ENCODE peak calls at places on chromosomes 3 and 15, in four cellular contexts. One of them, this sample, is unnamed.

GRCh38 chr15:52683585-52683984 is 4.4 kb upstream of the ATOSA start:
- DNase-seq in nephron progenitor cell: no peak
- DNase-seq in choroid plexus epithelial cell: no peak
- DNase-seq in kidney: no peak
- DNase-seq in this sample: no peak

GRCh38 chr15:39075756-39076341 is 505.0 kb upstream of the THBS1 start:
- DNase-seq in nephron progenitor cell: no peak
- DNase-seq in choroid plexus epithelial cell: no peak
- DNase-seq in kidney: no peak
- DNase-seq in this sample: no peak

GRCh38 chr15:73930371-73930770 is 4.1 kb downstream of the LOXL1 start:
- DNase-seq in nephron progenitor cell: no peak
- DNase-seq in choroid plexus epithelial cell: peak
- DNase-seq in kidney: peak
- DNase-seq in this sample: no peak

GRCh38 chr3:10286596-10287295 is 6.0 kb downstream of the GHRL start:
- DNase-seq in kidney: no peak
- DNase-seq in nephron progenitor cell: no peak
- DNase-seq in choroid plexus epithelial cell: peak
- DNase-seq in this sample: peak

GRCh38 chr3:38397320-38397719 is 50.7 kb downstream of the XYLB start:
- DNase-seq in choroid plexus epithelial cell: peak
- DNase-seq in kidney: no peak
- DNase-seq in nephron progenitor cell: peak
- DNase-seq in this sample: no peak

GRCh38 chr3:47130557-47130956 is 33.4 kb downstream of the SETD2 start:
- DNase-seq in choroid plexus epithelial cell: no peak
- DNase-seq in kidney: no peak
- DNase-seq in nephron progenitor cell: no peak
- DNase-seq in this sample: no peak

GRCh38 chr15:89808160-89808870 is 6.3 kb downstream of the ANPEP start:
- DNase-seq in kidney: peak
- DNase-seq in nephron progenitor cell: no peak
- DNase-seq in choroid plexus epithelial cell: no peak
- DNase-seq in this sample: no peak

GRCh38 chr15:58864602-58865419 is 68.7 kb downstream of the SLTM start:
- DNase-seq in choroid plexus epithelial cell: peak
- DNase-seq in kidney: peak
- DNase-seq in nephron progenitor cell: peak
- DNase-seq in this sample: no peak

GRCh38 chr15:64019764-64020163 is 26.5 kb downstream of the DAPK2 start:
- DNase-seq in kidney: no peak
- DNase-seq in choroid plexus epithelial cell: no peak
- DNase-seq in nephron progenitor cell: no peak
- DNase-seq in this sample: no peak

GRCh38 chr3:127848131-127849129 is 26.1 kb upstream of the MGLL start:
- DNase-seq in nephron progenitor cell: no peak
- DNase-seq in choroid plexus epithelial cell: peak
- DNase-seq in kidney: no peak
- DNase-seq in this sample: no peak

GRCh38 chr3:161759444-161759843 is 262.8 kb downstream of the OTOL1 start:
- DNase-seq in kidney: no peak
- DNase-seq in nephron progenitor cell: no peak
- DNase-seq in choroid plexus epithelial cell: no peak
- DNase-seq in this sample: no peak

GRCh38 chr15:33292718-33293307 is 18.0 kb upstream of the RYR3 start:
- DNase-seq in choroid plexus epithelial cell: peak
- DNase-seq in nephron progenitor cell: peak
- DNase-seq in kidney: no peak
- DNase-seq in this sample: peak

GRCh38 chr3:53773586-53774368 is 72.4 kb downstream of the CHDH start:
- DNase-seq in choroid plexus epithelial cell: peak
- DNase-seq in nephron progenitor cell: no peak
- DNase-seq in kidney: no peak
- DNase-seq in this sample: no peak

GRCh38 chr3:17974206-17974841 is 231.9 kb upstream of the TBC1D5 start:
- DNase-seq in kidney: no peak
- DNase-seq in nephron progenitor cell: no peak
- DNase-seq in choroid plexus epithelial cell: peak
- DNase-seq in this sample: no peak

GRCh38 chr3:138944842-138945645 is 1.9 kb downstream of the FOXL2 start:
- DNase-seq in choroid plexus epithelial cell: no peak
- DNase-seq in nephron progenitor cell: peak
- DNase-seq in kidney: peak
- DNase-seq in this sample: no peak